ENCODE peak calls at places on chromosomes 3 and 15, in seven cellular contexts. H, Z, F, B, O, U and K are unnamed samples.
A peak's percentile ranks its signal among the peaks of the same experiment; 100 is the strongest.

GRCh38 chr15:39215006-39215405 is 365.9 kb upstream of the THBS1 start:
- DNase-seq in B (no peak), O (no peak), U (no peak), F (no peak), H (no peak), Z (no peak), K (no peak)

GRCh38 chr3:108940568-108941285 is 13.0 kb downstream of the GUCA1C start:
- DNase-seq in O (no peak), F (no peak), H (no peak), B (no peak), Z (no peak), U (no peak), K (no peak)

GRCh38 chr3:34024447-34025240 is 226.2 kb downstream of the PDCD6IP start:
- DNase-seq in U (no peak), H (no peak), Z (no peak), B (no peak), O (no peak), F (no peak), K (no peak)

GRCh38 chr15:64877435-64877834 is 34.3 kb upstream of the ANKDD1A start:
- DNase-seq in O (no peak), H (peak; percentile 86), F (peak; percentile 76), U (no peak), B (no peak), Z (no peak), K (peak; percentile 93)

GRCh38 chr3:13104511-13104910 is 31.3 kb upstream of the IQSEC1 start:
- DNase-seq in B (no peak), H (no peak), U (no peak), Z (no peak), F (peak; percentile 30), O (no peak), K (peak; percentile 46)

GRCh38 chr15:50257924-50258323 is 7.6 kb downstream of the HDC start:
- DNase-seq in F (no peak), Z (no peak), H (no peak), U (no peak), O (peak; percentile 66), B (no peak), K (no peak)

GRCh38 chr3:127394984-127395662 is 107.3 kb upstream of the PRR20G start:
- DNase-seq in B (no peak), O (no peak), F (no peak), U (no peak), H (no peak), Z (no peak), K (peak; percentile 58)

GRCh38 chr15:31887246-31887645 is 143.1 kb upstream of the CHRNA7 start:
- DNase-seq in F (no peak), U (no peak), O (no peak), B (no peak), Z (no peak), H (no peak), K (no peak)

GRCh38 chr15:24772709-24773373 is 97.3 kb downstream of the NPAP1 start:
- DNase-seq in O (peak; percentile 74), U (peak; percentile 46), B (no peak), H (peak; percentile 83), Z (peak; percentile 11), F (no peak), K (peak; percentile 92)

GRCh38 chr3:15377961-15378791 is 45.8 kb upstream of the SH3BP5 start:
- DNase-seq in F (peak; percentile 97), H (peak; percentile 97), O (peak; percentile 97), B (peak; percentile 72), Z (peak; percentile 83), U (peak; percentile 59), K (peak; percentile 98)

GRCh38 chr3:124760601-124761000 is 30.3 kb downstream of the UMPS start:
- DNase-seq in Z (no peak), O (peak; percentile 62), B (no peak), F (no peak), H (no peak), U (no peak), K (no peak)

GRCh38 chr15:50881121-50882048 is 27.1 kb upstream of the AP4E1 start:
- DNase-seq in Z (no peak), O (no peak), H (no peak), U (peak; percentile 45), F (no peak), B (no peak), K (no peak)

GRCh38 chr15:42939841-42940240 is 19.3 kb upstream of the TTBK2 start:
- DNase-seq in B (no peak), O (no peak), F (no peak), Z (no peak), H (no peak), U (no peak), K (no peak)

GRCh38 chr3:134627831-134628230 is 23.0 kb downstream of the KY start:
- DNase-seq in O (no peak), Z (no peak), H (no peak), U (no peak), B (peak; percentile 13), F (no peak), K (no peak)

GRCh38 chr15:25776071-25776740 is 86.9 kb downstream of the ATP10A start:
- DNase-seq in B (no peak), F (no peak), H (no peak), U (no peak), O (no peak), Z (no peak), K (peak; percentile 61)

GRCh38 chr3:185822221-185822956 is 2.5 kb downstream of the IGF2BP2 start:
- DNase-seq in Z (no peak), F (no peak), H (no peak), B (no peak), U (no peak), O (no peak), K (no peak)

GRCh38 chr15:79897380-79897678 is 515 bp upstream of the MTHFS start:
- DNase-seq in F (no peak), O (no peak), U (peak; percentile 21), B (no peak), Z (no peak), H (no peak), K (no peak)

GRCh38 chr3:194274424-194275085 is 76.6 kb downstream of the CPN2 start:
- DNase-seq in U (no peak), O (no peak), Z (no peak), B (no peak), H (peak; percentile 56), F (no peak), K (peak; percentile 70)

GRCh38 chr15:22952826-22953579 is 27.2 kb downstream of the CYFIP1 start:
- DNase-seq in H (peak; percentile 63), F (no peak), Z (no peak), O (no peak), U (no peak), B (no peak), K (peak; percentile 76)

GRCh38 chr3:152403632-152404066 is 134.9 kb downstream of the MBNL1 start:
- DNase-seq in O (no peak), B (no peak), U (no peak), Z (peak; percentile 14), H (peak; percentile 84), F (no peak), K (no peak)

GRCh38 chr3:117628896-117629295 is 919.3 kb downstream of the TUSC7 start:
- DNase-seq in Z (no peak), H (peak; percentile 72), F (no peak), U (peak; percentile 46), B (no peak), O (peak; percentile 70), K (no peak)

GRCh38 chr3:110296885-110297284 is 774.7 kb upstream of the NECTIN3 start:
- DNase-seq in U (no peak), H (no peak), Z (no peak), B (no peak), O (no peak), F (no peak), K (no peak)